ENCODE peak calls at places on chromosomes 13 and 19, in nine cellular contexts. L, E, F, O, M, K, W, A and Y are unnamed samples. For H3K4me1, the result is how much of the 10 kb centered on the place peaks cover.

GRCh38 chr13:41588899-41589298 is 131.5 kb downstream of the RGCC start:
- DNase-seq in L (no peak), E (peak), F (no peak), O (no peak), M (no peak), K (peak), W (no peak), A (no peak), Y (no peak)

GRCh38 chr19:2253106-2254051 is 2.8 kb downstream of the JSRP1 start:
- DNase-seq in L (no peak), E (no peak), F (no peak), O (no peak), M (no peak), K (no peak), W (no peak), A (no peak), Y (no peak)

GRCh38 chr13:71730267-71730666 is 136.7 kb downstream of the DACH1 start:
- DNase-seq in L (no peak), E (peak), F (no peak), O (no peak), M (no peak), K (peak), W (no peak), A (no peak), Y (no peak)

GRCh38 chr19:11130824-11131455 is 24.6 kb downstream of the SPC24 start:
- DNase-seq in L (peak), E (peak), F (peak), O (peak), M (peak), K (peak), W (peak), A (peak), Y (peak)

GRCh38 chr13:24746618-24747247 is 17.2 kb upstream of the RNF17 start:
- DNase-seq in L (no peak), E (no peak), F (no peak), O (no peak), M (no peak), K (no peak), W (peak), A (no peak), Y (no peak)

GRCh38 chr19:1648926-1649541 is 3.4 kb downstream of the TCF3 start:
- DNase-seq in L (no peak), E (no peak), F (no peak), O (no peak), M (no peak), K (no peak), W (no peak), A (no peak), Y (no peak)

GRCh38 chr19:2188708-2189385 is 25.1 kb downstream of the DOT1L start:
- DNase-seq in L (no peak), E (no peak), F (no peak), O (no peak), M (no peak), K (no peak), W (no peak), A (no peak), Y (no peak)

GRCh38 chr19:1845642-1846041 is 2.6 kb downstream of the REXO1 start:
- DNase-seq in L (no peak), E (no peak), F (no peak), O (no peak), M (no peak), K (no peak), W (no peak), A (no peak), Y (no peak)

DNA sequence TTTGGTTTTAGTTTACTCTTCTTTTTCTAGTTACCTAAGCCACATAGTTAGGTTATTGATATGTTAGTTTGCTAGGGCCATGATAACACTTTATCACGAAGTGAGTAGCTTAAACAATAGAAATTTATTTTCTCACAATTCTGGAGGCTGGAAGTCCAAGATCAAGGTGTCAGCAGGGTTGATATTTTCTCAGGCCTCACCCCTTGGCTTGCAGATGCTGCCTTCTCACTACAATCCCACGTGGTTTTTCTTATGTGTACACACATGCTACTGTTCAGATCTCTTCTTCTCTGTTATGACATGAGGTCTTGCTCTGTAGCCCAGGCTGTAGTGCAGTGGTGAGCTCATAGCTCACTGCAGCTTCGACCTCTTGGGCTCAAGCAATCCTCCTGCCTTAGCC is 7.8 kb upstream of the URI1 start:
- DNase-seq in L (no peak), E (no peak), F (no peak), O (no peak), M (no peak), K (no peak), W (no peak), A (no peak), Y (no peak)
- H3K4me3 ChIP-seq in L (no peak), E (no peak), F (no peak), O (no peak), M (no peak), K (no peak), W (no peak), A (no peak), Y (no peak)

GRCh38 chr13:75666646-75667351 is 30.7 kb downstream of the LMO7 start:
- DNase-seq in L (no peak), E (no peak), F (no peak), O (no peak), M (no peak), K (no peak), W (no peak), A (no peak), Y (no peak)
- H3K4me1 ChIP-seq in L (under half), E (under half), F (under half), O (under half), M (under half), K (under half), W (under half), A (under half), Y (under half)

DNA sequence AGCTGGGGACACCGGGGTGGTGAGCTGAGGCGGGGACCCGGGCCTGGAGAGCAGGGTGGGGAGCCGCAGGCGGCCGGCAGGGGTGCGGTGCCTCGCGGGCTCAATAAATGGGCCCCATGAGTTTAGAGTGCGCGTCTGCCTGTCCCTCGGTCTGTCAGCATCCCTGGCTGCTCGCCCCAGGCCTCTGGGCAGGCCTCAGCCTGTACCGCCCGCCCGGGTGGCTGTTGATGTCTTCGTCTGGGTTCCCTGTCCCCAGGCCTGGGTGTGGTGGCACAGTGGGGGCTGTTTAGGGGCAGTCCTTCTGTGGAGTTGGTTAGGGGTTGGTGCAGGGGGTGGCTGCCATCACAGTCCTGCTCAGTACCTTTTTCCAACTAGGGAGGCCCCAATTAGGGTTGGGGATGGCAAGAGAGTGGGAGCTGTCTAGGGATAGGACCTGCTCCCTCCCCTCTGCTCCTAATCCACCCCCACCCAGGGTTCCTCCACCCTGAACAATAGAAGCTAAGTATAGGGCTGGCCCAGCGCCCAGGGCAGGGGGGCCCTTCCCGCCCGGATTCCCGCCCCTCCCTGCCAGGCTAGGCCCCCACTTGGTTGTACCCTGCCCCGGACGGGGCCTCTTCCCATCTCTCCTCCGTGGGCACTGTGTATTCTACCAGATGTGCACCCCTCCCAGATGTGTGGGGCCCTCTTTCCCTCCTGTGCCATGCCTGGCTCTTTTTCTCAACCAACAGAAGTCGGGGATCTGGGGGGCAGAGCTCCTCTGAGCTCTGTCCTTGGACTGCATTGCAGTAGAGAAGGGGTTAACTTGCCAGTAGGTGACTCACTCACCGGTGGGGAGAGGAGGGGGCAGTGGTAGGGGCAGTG is 12.4 kb downstream of the CIC start:
- DNase-seq in L (peak), E (no peak), F (no peak), O (peak), M (no peak), K (no peak), W (peak), A (peak), Y (no peak)
- TF ChIP-seq CTCF in L (no peak), E (no peak), F (no peak), O (no peak), M (no peak), K (no peak), W (no peak), A (no peak), Y (no peak)

GRCh38 chr19:35305181-35305580 is 13.2 kb downstream of the MAG start:
- DNase-seq in L (no peak), E (no peak), F (no peak), O (no peak), M (no peak), K (no peak), W (no peak), A (no peak), Y (no peak)
- H3K4me3 ChIP-seq in L (no peak), E (no peak), F (no peak), O (no peak), M (no peak), K (no peak), W (no peak), A (no peak), Y (no peak)

DNA sequence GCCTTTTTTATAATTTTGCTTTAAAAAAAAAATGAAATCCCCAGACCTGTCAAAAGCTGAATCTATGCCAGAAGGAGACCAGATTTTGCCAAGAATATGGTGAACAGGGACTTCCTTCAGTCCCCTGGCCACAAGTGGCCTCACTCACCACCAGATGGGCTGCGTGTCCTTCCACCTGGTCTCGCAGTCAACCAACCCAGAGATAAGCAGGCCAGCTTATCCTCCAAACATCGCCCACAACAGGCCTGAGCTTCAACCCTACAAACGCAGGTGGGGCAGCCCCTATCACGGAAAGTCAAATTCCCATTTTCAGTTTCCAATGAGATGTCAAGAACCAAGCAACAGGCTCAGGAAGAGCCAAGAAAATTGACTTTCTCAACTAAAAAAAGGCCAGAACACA is 30.5 kb downstream of the STK24 start:
- DNase-seq in L (no peak), E (no peak), F (no peak), O (no peak), M (no peak), K (no peak), W (no peak), A (no peak), Y (no peak)
- H3K4me1 ChIP-seq in L (half or more), E (under half), F (under half), O (under half), M (half or more), K (under half), W (under half), A (under half), Y (under half)

DNA sequence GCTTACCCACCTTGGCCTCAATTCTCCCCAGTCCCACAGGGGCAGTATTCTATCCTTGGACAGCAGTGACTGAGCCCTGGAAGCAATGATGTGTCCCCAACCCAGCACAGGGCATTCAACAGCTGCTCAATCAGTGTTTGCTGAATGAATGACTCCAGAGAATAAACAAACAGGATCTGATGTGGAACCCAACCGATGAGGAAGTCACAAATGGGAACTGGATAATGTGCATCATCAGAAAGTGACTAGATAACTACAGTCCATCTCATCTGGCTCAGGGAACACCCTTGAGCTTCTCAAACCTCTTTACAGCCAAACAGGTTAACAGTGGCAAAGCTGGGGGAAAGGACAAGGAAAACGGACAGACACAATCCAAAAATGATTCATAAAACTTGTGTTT is 8.2 kb downstream of the SLC25A30 start:
- DNase-seq in L (no peak), E (no peak), F (no peak), O (peak), M (no peak), K (peak), W (no peak), A (no peak), Y (no peak)
- TF ChIP-seq CTCF in L (no peak), E (no peak), F (no peak), O (no peak), M (no peak), K (no peak), W (no peak), A (no peak), Y (no peak)

DNA sequence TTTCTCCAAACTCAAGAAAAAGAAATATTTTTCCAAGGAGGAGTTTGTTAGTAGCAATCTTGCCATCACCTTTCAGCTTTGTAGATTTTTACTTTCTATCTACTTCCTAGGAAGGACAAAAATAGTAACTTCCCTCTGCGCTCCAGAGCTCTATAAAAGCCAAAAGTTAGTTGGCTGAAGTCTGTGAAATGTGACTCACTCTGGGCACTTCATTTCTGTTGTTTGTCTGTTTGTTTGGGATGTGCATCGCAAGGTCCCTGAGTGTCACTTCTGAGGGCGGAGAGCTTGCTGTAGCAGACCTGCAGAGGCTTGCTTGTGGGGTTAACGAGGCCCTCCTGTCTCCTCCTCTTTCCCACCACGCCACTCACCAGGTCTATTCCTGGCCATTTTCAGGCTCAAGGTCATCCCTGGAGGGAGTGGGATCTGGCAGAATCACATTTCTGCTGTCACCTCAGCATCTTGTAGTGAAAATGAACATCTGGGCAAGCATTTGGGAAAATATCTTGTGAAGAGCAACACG is 307.6 kb downstream of the GPC6 start:
- DNase-seq in L (no peak), E (no peak), F (no peak), O (no peak), M (no peak), K (no peak), W (no peak), A (no peak), Y (no peak)
- H3K4me3 ChIP-seq in L (no peak), E (no peak), F (no peak), O (no peak), M (no peak), K (no peak), W (no peak), A (no peak), Y (peak)